ENCODE peak calls at places on chromosomes 7 and 10, in seven cellular contexts. C is anterior cingulate cortex; F is CD4-positive, alpha-beta memory T cell; L is GM12891; Y is T-helper 9 cell; J is activated CD8-positive, alpha-beta memory T cell treated with anti-CD3 and anti-CD28 coated beads for 4 hours; B is Daoy. P is an unnamed sample.

GRCh38 chr10:72740526-72740925 is 48.6 kb downstream of the MCU start:
- DNase-seq in C (no peak), F (no peak), L (no peak), Y (no peak), J (no peak), B (peak), P (peak)

GRCh38 chr7:27181176-27181520 is 3.9 kb downstream of the HOXA11 start:
- DNase-seq in C (no peak), F (no peak), L (no peak), Y (no peak), J (no peak), B (no peak), P (peak)

GRCh38 chr10:124175701-124176100 is 82.3 kb upstream of the CHST15 start:
- DNase-seq in C (no peak), F (no peak), L (no peak), Y (no peak), J (no peak), B (no peak), P (no peak)

GRCh38 chr7:47557317-47557985 is 24.5 kb downstream of the TNS3 start:
- DNase-seq in C (no peak), F (no peak), L (no peak), Y (no peak), J (no peak), B (peak), P (peak)

GRCh38 chr10:129970404-129971364 is 6.6 kb upstream of the EBF3 start:
- DNase-seq in C (no peak), F (no peak), L (no peak), Y (no peak), J (no peak), B (peak), P (no peak)

GRCh38 chr7:105473163-105473562 is 48.9 kb downstream of the PUS7 start:
- DNase-seq in C (no peak), F (no peak), L (no peak), Y (no peak), J (no peak), B (peak), P (peak)

GRCh38 chr7:139505563-139505962 is 17.9 kb upstream of the CLEC2L start:
- DNase-seq in C (no peak), F (no peak), L (no peak), Y (no peak), J (no peak), B (peak), P (peak)

GRCh38 chr10:117320050-117320665 is 55.1 kb downstream of the PDZD8 start:
- DNase-seq in C (no peak), F (no peak), L (peak), Y (no peak), J (no peak), B (no peak), P (peak)

GRCh38 chr10:71742301-71743098 is 22.9 kb upstream of the C10orf105 start:
- DNase-seq in C (no peak), F (peak), L (no peak), Y (no peak), J (no peak), B (no peak), P (no peak)